ENCODE peak calls at places on chromosome 7, in ten cellular contexts. C is NCI-H774; Q is WTC11; Y is stimulated activated CD4-positive, alpha-beta T cell treated with anti-CD3 and anti-CD28 coated beads, Interleukin-15, amount 100 ng/mL, for 1 hour; D is AG08395; Z is ecto neural progenitor cell; S is activated T-helper 1 cell treated with anti-CD3 and anti-CD28 coated beads, Interleukin-2, amount 50 U/mL, for 16 hours; V is GM12864; F is C1 segment of cervical spinal cord; T is left cardiac atrium. R is an unnamed sample.

GRCh38 chr7:111855161-111855841 is 293.0 kb upstream of the IMMP2L start:
- DNase-seq in Q (peak; percentile 25), T (no peak), V (no peak), S (no peak), F (peak; percentile 14), D (peak; percentile 71), Y (no peak), Z (no peak), C (no peak), R (peak; percentile 26)

GRCh38 chr7:27095897-27096755 is at the start of gene HOXA1:
- DNase-seq in V (peak; percentile 53), T (peak; percentile 72), Z (peak; percentile 79), Y (peak; percentile 47), C (peak; percentile 90), S (peak; percentile 38), F (no peak), D (peak; percentile 99), Q (peak; percentile 71), R (peak; percentile 93)

GRCh38 chr7:28942158-28942557 is 16.0 kb downstream of the TRIL start:
- DNase-seq in S (no peak), Q (no peak), C (no peak), Y (no peak), T (no peak), Z (no peak), V (no peak), D (no peak), F (no peak), R (no peak)

GRCh38 chr7:138886501-138886917 is 88.5 kb upstream of the ATP6V0A4 start:
- DNase-seq in Z (no peak), D (peak; percentile 62), Q (no peak), F (no peak), Y (no peak), V (peak; percentile 62), T (no peak), C (no peak), S (no peak), R (peak; percentile 76)

GRCh38 chr7:50761722-50762121 is 21.0 kb downstream of the GRB10 start:
- DNase-seq in Z (no peak), Q (no peak), F (no peak), T (no peak), V (no peak), Y (no peak), D (no peak), S (no peak), C (no peak), R (no peak)

GRCh38 chr7:25180946-25181345 is 47.3 kb downstream of the NPVF start:
- DNase-seq in C (no peak), D (no peak), T (no peak), Q (no peak), Z (no peak), Y (no peak), F (no peak), S (no peak), V (no peak), R (no peak)

GRCh38 chr7:28190077-28190476 is 9.5 kb upstream of the JAZF1 start:
- DNase-seq in Y (no peak), T (no peak), C (no peak), Q (no peak), S (no peak), F (no peak), D (no peak), Z (no peak), V (no peak), R (no peak)

GRCh38 chr7:3439333-3440030 is 138.4 kb downstream of the SDK1 start:
- DNase-seq in T (no peak), V (no peak), Q (no peak), S (no peak), D (no peak), Z (no peak), F (no peak), Y (no peak), C (no peak), R (no peak)

GRCh38 chr7:15628876-15629275 is 57.6 kb downstream of the MEOX2 start:
- DNase-seq in D (no peak), S (no peak), Y (no peak), Q (no peak), V (no peak), T (no peak), Z (no peak), F (no peak), C (no peak), R (no peak)

GRCh38 chr7:131107343-131108211 is 220.1 kb upstream of the MKLN1 start:
- DNase-seq in V (peak; percentile 83), C (peak; percentile 65), Q (peak; percentile 32), D (peak; percentile 71), T (peak; percentile 76), Z (peak; percentile 69), Y (peak; percentile 61), F (peak; percentile 65), S (peak; percentile 64), R (peak; percentile 89)

GRCh38 chr7:73642834-73643233 is 18.5 kb upstream of the MLXIPL start:
- DNase-seq in V (no peak), F (no peak), D (no peak), Y (no peak), Z (no peak), S (no peak), Q (no peak), T (no peak), C (no peak), R (no peak)

GRCh38 chr7:1914743-1915142 is 244.7 kb downstream of the ELFN1 start:
- DNase-seq in D (no peak), T (no peak), Q (no peak), C (no peak), S (no peak), V (no peak), Y (no peak), Z (no peak), F (no peak), R (no peak)

GRCh38 chr7:157516911-157517781 is 180.3 kb downstream of the DNAJB6 start:
- DNase-seq in Z (peak; percentile 43), S (no peak), V (no peak), F (no peak), D (no peak), Y (no peak), C (no peak), T (no peak), Q (no peak), R (no peak)

GRCh38 chr7:50826371-50827172 is 43.9 kb upstream of the GRB10 start:
- DNase-seq in C (no peak), Z (no peak), Y (no peak), V (no peak), D (peak; percentile 79), S (no peak), T (no peak), F (no peak), Q (no peak), R (no peak)

GRCh38 chr7:69912846-69913245 is 314.6 kb downstream of the AUTS2 start:
- DNase-seq in S (no peak), Q (no peak), Z (no peak), Y (no peak), V (no peak), D (peak; percentile 50), T (no peak), C (no peak), F (no peak), R (no peak)

GRCh38 chr7:11341285-11341944 is 367.7 kb downstream of the PHF14 start:
- DNase-seq in Q (no peak), Y (no peak), C (peak; percentile 79), S (no peak), Z (no peak), T (no peak), F (peak; percentile 20), D (no peak), V (no peak), R (no peak)

GRCh38 chr7:22860337-22860736 is 37.7 kb upstream of the TOMM7 start:
- DNase-seq in T (no peak), Q (no peak), D (no peak), V (no peak), Y (no peak), C (no peak), Z (no peak), S (no peak), F (no peak), R (no peak)

GRCh38 chr7:155660059-155660757 is 15.7 kb downstream of the RBM33 start:
- DNase-seq in C (no peak), D (no peak), Z (no peak), T (no peak), S (no peak), Y (no peak), Q (no peak), V (peak; percentile 58), F (no peak), R (peak; percentile 61)

GRCh38 chr7:106022193-106022821 is 59.2 kb downstream of the CDHR3 start:
- DNase-seq in C (no peak), S (peak; percentile 55), V (peak; percentile 62), D (no peak), T (no peak), Y (no peak), F (no peak), Z (no peak), Q (no peak), R (no peak)

GRCh38 chr7:100489824-100490223 is 6.1 kb downstream of the NYAP1 start:
- DNase-seq in V (peak; percentile 59), Z (peak; percentile 95), T (no peak), Y (no peak), Q (peak; percentile 85), D (peak; percentile 95), S (no peak), C (peak; percentile 96), F (peak; percentile 65), R (peak; percentile 84)

GRCh38 chr7:84389242-84389641 is 194.7 kb upstream of the SEMA3A start:
- DNase-seq in T (no peak), F (no peak), Z (no peak), C (no peak), S (no peak), V (peak; percentile 7), Y (no peak), D (no peak), Q (no peak), R (peak; percentile 14)